ENCODE peak calls at places on chromosomes 7 and 10, in six cellular contexts. A, U, L, K, C and N are unnamed samples.
A peak's percentile ranks its signal among the peaks of the same experiment; 100 is the strongest.

GRCh38 chr10:81978238-81978637 is 103.2 kb downstream of the NRG3 start:
- DNase-seq in A (no peak), U (no peak), L (peak; percentile 61), K (peak; percentile 61), C (peak; percentile 10), N (no peak)

GRCh38 chr7:128405345-128406146 is 4.2 kb downstream of the IMPDH1 start:
- DNase-seq in A (no peak), U (peak; percentile 55), L (peak; percentile 57), K (peak; percentile 75), C (peak; percentile 43), N (peak; percentile 58)

GRCh38 chr10:77869626-77870420 is 56.7 kb downstream of the DLG5 start:
- DNase-seq in A (no peak), U (no peak), L (no peak), K (no peak), C (no peak), N (no peak)

GRCh38 chr7:83162402-83163256 is at the start of gene PCLO:
- DNase-seq in A (peak; percentile 92), U (peak; percentile 29), L (peak; percentile 91), K (peak; percentile 91), C (peak; percentile 96), N (peak; percentile 53)

GRCh38 chr7:1810521-1810920 is 140.4 kb downstream of the ELFN1 start:
- DNase-seq in A (no peak), U (no peak), L (no peak), K (no peak), C (no peak), N (no peak)

GRCh38 chr10:132868995-132869394 is 73.4 kb downstream of the CFAP46 start:
- DNase-seq in A (no peak), U (no peak), L (no peak), K (no peak), C (no peak), N (peak; percentile 8)

GRCh38 chr7:151432658-151433521 is 7.1 kb downstream of the CRYGN start:
- DNase-seq in A (no peak), U (no peak), L (no peak), K (peak; percentile 30), C (no peak), N (no peak)

GRCh38 chr10:15842493-15843169 is 17.7 kb downstream of the MINDY3 start:
- DNase-seq in A (no peak), U (no peak), L (no peak), K (no peak), C (no peak), N (no peak)

GRCh38 chr10:27537166-27537565 is 33.1 kb downstream of the RAB18 start:
- DNase-seq in A (no peak), U (no peak), L (no peak), K (no peak), C (no peak), N (no peak)

GRCh38 chr10:119333146-119333792 is 125.9 kb downstream of the GRK5 start:
- DNase-seq in A (no peak), U (no peak), L (no peak), K (no peak), C (peak; percentile 38), N (no peak)

GRCh38 chr7:65269150-65269856 is 104.4 kb upstream of the ZNF92 start:
- DNase-seq in A (peak; percentile 75), U (no peak), L (peak; percentile 94), K (peak; percentile 87), C (no peak), N (no peak)

GRCh38 chr7:117951711-117952280 is 78.6 kb upstream of the CTTNBP2 start:
- DNase-seq in A (no peak), U (no peak), L (no peak), K (no peak), C (peak; percentile 64), N (no peak)

GRCh38 chr10:1360011-1360580 is 303.9 kb downstream of the WDR37 start:
- DNase-seq in A (no peak), U (no peak), L (peak; percentile 14), K (no peak), C (no peak), N (no peak)

GRCh38 chr10:21171197-21171935 is 274.3 kb upstream of the NEBL start:
- DNase-seq in A (peak; percentile 12), U (no peak), L (no peak), K (no peak), C (peak; percentile 6), N (no peak)

GRCh38 chr10:47331954-47332353 is 9.7 kb downstream of the GDF2 start:
- DNase-seq in A (no peak), U (no peak), L (no peak), K (no peak), C (no peak), N (no peak)

GRCh38 chr10:35379226-35380137 is 43.2 kb downstream of the CCNY start:
- DNase-seq in A (no peak), U (no peak), L (no peak), K (no peak), C (peak; percentile 40), N (peak; percentile 50)

GRCh38 chr7:98755138-98755898 is 114.5 kb downstream of the TMEM130 start:
- DNase-seq in A (no peak), U (no peak), L (no peak), K (no peak), C (no peak), N (peak; percentile 21)

GRCh38 chr10:128609460-128609859 is 483.2 kb upstream of the MKI67 start:
- DNase-seq in A (no peak), U (no peak), L (no peak), K (no peak), C (no peak), N (no peak)

GRCh38 chr10:115093286-115093775 is at the start of gene ATRNL1:
- DNase-seq in A (no peak), U (no peak), L (peak; percentile 60), K (peak; percentile 77), C (no peak), N (no peak)

GRCh38 chr10:79168231-79168630 is 99.5 kb downstream of the ZMIZ1 start:
- DNase-seq in A (no peak), U (no peak), L (no peak), K (no peak), C (no peak), N (no peak)

GRCh38 chr7:75064291-75064690 is 9.3 kb downstream of the RCC1L start:
- DNase-seq in A (no peak), U (no peak), L (no peak), K (no peak), C (no peak), N (no peak)

GRCh38 chr10:46266506-46266985 is 20.3 kb upstream of the ANTXRL start:
- DNase-seq in A (no peak), U (no peak), L (no peak), K (no peak), C (no peak), N (no peak)

GRCh38 chr7:157996359-157997079 is 591.1 kb downstream of the PTPRN2 start:
- DNase-seq in A (no peak), U (no peak), L (no peak), K (no peak), C (no peak), N (no peak)

GRCh38 chr10:116891208-116891607 is 41.9 kb downstream of the ENO4 start:
- DNase-seq in A (no peak), U (peak; percentile 32), L (no peak), K (no peak), C (peak; percentile 94), N (peak; percentile 60)

GRCh38 chr7:35398518-35398917 is 144.6 kb upstream of the TBX20 start:
- DNase-seq in A (no peak), U (no peak), L (no peak), K (no peak), C (no peak), N (no peak)

GRCh38 chr7:139974179-139974811 is 88.5 kb downstream of the PARP12 start:
- DNase-seq in A (no peak), U (no peak), L (no peak), K (no peak), C (no peak), N (no peak)
- H3K27ac ChIP-seq in A (no peak overlapping the region), U (no peak overlapping the region), L (no peak overlapping the region), K (no peak overlapping the region), C (no peak overlapping the region), N (no peak overlapping the region)

DNA sequence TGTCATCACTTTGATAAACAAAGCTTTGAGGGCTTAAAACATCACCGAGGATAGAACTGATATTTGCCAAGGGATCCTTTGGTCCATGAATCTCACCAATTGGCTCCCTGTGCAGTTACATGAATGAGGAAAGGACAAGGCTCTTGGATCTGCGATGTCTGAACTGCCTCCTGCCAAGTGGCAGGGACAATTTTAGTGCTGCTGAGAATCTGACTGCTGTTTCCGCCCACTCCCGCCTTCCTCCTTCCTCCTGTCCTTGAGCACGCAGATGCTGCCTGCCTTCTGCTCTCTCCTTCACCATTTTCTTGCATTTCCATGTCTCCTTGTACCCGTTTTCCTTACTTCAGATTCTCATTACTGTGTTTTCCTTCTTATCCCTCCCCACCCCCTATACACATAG is 26.8 kb upstream of the ITPRID1 start:
- DNase-seq in A (no peak), U (no peak), L (no peak), K (no peak), C (no peak), N (no peak)
- H3K27ac ChIP-seq in A (no peak overlapping the region), U (no peak overlapping the region), L (no peak overlapping the region), K (no peak overlapping the region), C (no peak overlapping the region), N (no peak overlapping the region)

GRCh38 chr7:135712796-135713195 is 15.2 kb downstream of the SLC13A4 start:
- DNase-seq in A (no peak), U (no peak), L (no peak), K (no peak), C (no peak), N (no peak)
- H3K27ac ChIP-seq in A (no peak overlapping the region), U (no peak overlapping the region), L (no peak overlapping the region), K (no peak overlapping the region), C (no peak overlapping the region), N (no peak overlapping the region)

GRCh38 chr7:95592570-95592969 is 3.7 kb downstream of the PDK4 start:
- DNase-seq in A (no peak), U (no peak), L (no peak), K (no peak), C (no peak), N (no peak)
- H3K27ac ChIP-seq in A (no peak overlapping the region), U (peak overlapping the region; percentile 98), L (no peak overlapping the region), K (no peak overlapping the region), C (no peak overlapping the region), N (peak overlapping the region; percentile 99)

GRCh38 chr7:11703829-11704228 is 128.2 kb downstream of the THSD7A start:
- DNase-seq in A (no peak), U (no peak), L (no peak), K (no peak), C (no peak), N (no peak)

GRCh38 chr7:11699666-11700065 is 132.3 kb downstream of the THSD7A start:
- DNase-seq in A (no peak), U (no peak), L (no peak), K (no peak), C (no peak), N (no peak)

GRCh38 chr7:11698273-11698930 is 133.6 kb downstream of the THSD7A start:
- DNase-seq in A (no peak), U (no peak), L (no peak), K (no peak), C (no peak), N (no peak)

GRCh38 chr7:11702938-11703337 is 129.1 kb downstream of the THSD7A start:
- DNase-seq in A (no peak), U (peak; percentile 17), L (no peak), K (peak; percentile 7), C (no peak), N (no peak)

GRCh38 chr7:11701829-11702560 is 130.0 kb downstream of the THSD7A start:
- DNase-seq in A (no peak), U (no peak), L (no peak), K (no peak), C (no peak), N (no peak)
- H3K27ac ChIP-seq in A (no peak overlapping the region), U (no peak overlapping the region), L (no peak overlapping the region), K (no peak overlapping the region), C (no peak overlapping the region), N (no peak overlapping the region)